ENCODE peak calls at places on chromosomes 11 and 22, in six cellular contexts. One of them, this sample, is unnamed.

GRCh38 chr11:114102993-114103896 is 43.7 kb downstream of the ZBTB16 start:
- DNase-seq in WTC11: no peak
- DNase-seq in GM12878: no peak
- DNase-seq in HepG2: peak
- DNase-seq in K562: no peak
- DNase-seq in H1: no peak
- DNase-seq in this sample: no peak

GRCh38 chr11:23988381-23989006 is 508.4 kb upstream of the LUZP2 start:
- DNase-seq in WTC11: no peak
- DNase-seq in GM12878: no peak
- DNase-seq in HepG2: peak
- DNase-seq in K562: no peak
- DNase-seq in H1: no peak
- DNase-seq in this sample: no peak

GRCh38 chr11:75051043-75051442 is 45.6 kb downstream of the OR2AT4 start:
- DNase-seq in WTC11: no peak
- DNase-seq in GM12878: no peak
- DNase-seq in HepG2: no peak
- DNase-seq in K562: no peak
- DNase-seq in H1: peak
- DNase-seq in this sample: no peak

GRCh38 chr11:67375320-67376021 is 2.1 kb upstream of the CLCF1 start:
- DNase-seq in WTC11: no peak
- DNase-seq in GM12878: no peak
- DNase-seq in HepG2: no peak
- DNase-seq in K562: no peak
- DNase-seq in H1: peak
- DNase-seq in this sample: no peak

GRCh38 chr11:106152013-106152412 is 74.6 kb downstream of the AASDHPPT start:
- DNase-seq in WTC11: no peak
- DNase-seq in GM12878: no peak
- DNase-seq in HepG2: no peak
- DNase-seq in K562: no peak
- DNase-seq in H1: no peak
- DNase-seq in this sample: no peak

GRCh38 chr11:44424841-44425240 is 114.9 kb upstream of the ALX4 start:
- DNase-seq in WTC11: no peak
- DNase-seq in GM12878: no peak
- DNase-seq in HepG2: no peak
- DNase-seq in K562: no peak
- DNase-seq in H1: no peak
- DNase-seq in this sample: no peak

GRCh38 chr11:11973361-11973800 is 35.0 kb downstream of the DKK3 start:
- DNase-seq in WTC11: no peak
- DNase-seq in GM12878: no peak
- DNase-seq in HepG2: no peak
- DNase-seq in K562: no peak
- DNase-seq in H1: peak
- DNase-seq in this sample: no peak

GRCh38 chr11:93054881-93055280 is 85.4 kb downstream of the MTNR1B start:
- DNase-seq in WTC11: no peak
- DNase-seq in GM12878: no peak
- DNase-seq in HepG2: peak
- DNase-seq in K562: no peak
- DNase-seq in H1: no peak
- DNase-seq in this sample: peak

GRCh38 chr11:11179239-11179638 is 173.8 kb downstream of the CSNK2A3 start:
- DNase-seq in WTC11: no peak
- DNase-seq in GM12878: no peak
- DNase-seq in HepG2: no peak
- DNase-seq in K562: no peak
- DNase-seq in H1: no peak
- DNase-seq in this sample: peak

GRCh38 chr11:12841946-12842630 is 167.0 kb upstream of the RASSF10 start:
- DNase-seq in WTC11: no peak
- DNase-seq in GM12878: no peak
- DNase-seq in HepG2: no peak
- DNase-seq in K562: peak
- DNase-seq in H1: no peak
- DNase-seq in this sample: no peak

GRCh38 chr11:89182773-89183172 is 5.1 kb downstream of the TYR start:
- DNase-seq in WTC11: no peak
- DNase-seq in GM12878: no peak
- DNase-seq in HepG2: no peak
- DNase-seq in K562: no peak
- DNase-seq in H1: no peak
- DNase-seq in this sample: no peak

GRCh38 chr11:47269829-47270305 is at the start of gene MADD:
- DNase-seq in WTC11: peak
- DNase-seq in GM12878: peak
- DNase-seq in HepG2: peak
- DNase-seq in K562: peak
- DNase-seq in H1: no peak
- DNase-seq in this sample: peak

GRCh38 chr11:120031156-120031555 is 106.8 kb downstream of the TRIM29 start:
- DNase-seq in WTC11: no peak
- DNase-seq in GM12878: no peak
- DNase-seq in HepG2: no peak
- DNase-seq in K562: no peak
- DNase-seq in H1: no peak
- DNase-seq in this sample: no peak

DNA sequence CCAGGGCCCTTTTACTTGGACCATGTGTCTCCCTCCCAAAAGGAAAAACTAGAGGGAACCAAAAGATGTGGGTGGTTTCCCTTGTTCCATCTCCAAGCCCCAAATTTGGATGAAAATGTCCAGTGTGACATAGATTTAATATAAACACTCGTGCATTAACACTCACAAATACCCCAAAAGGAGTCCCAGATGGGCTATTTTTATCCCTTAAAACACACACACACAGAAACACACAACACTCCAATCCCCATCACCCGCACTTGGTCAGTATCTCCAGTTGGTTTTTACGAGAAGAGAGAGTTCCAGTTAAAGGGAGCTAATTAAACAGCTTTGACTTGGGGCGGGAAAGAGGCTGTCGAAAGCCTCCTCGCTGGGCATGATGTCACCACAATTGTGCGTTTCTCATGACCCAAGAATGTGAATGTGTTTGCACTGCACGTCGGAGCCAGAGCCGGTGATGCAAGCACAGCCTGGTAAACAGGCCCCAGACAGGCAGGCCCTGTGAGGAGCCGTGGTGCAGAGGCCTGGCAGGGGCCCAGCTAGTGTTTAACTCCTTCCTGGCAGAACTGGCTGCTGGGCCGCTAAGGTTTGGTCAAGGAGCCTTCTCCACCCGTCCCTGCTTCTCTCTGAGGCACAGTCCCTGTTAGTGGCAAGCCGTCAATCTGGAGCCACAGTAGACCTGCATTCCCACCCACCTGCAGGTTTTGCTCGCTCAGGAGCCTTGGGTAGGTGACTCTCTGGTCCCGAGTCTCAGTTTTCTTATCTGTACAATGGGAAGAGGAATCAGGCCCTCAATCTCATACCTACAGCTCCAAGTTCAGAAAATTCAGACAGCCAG is 25.6 kb upstream of the SMTN start:
- DNase-seq in WTC11: peak
- DNase-seq in GM12878: no peak
- DNase-seq in HepG2: peak
- DNase-seq in K562: no peak
- DNase-seq in H1: no peak
- DNase-seq in this sample: no peak
- TF ChIP-seq ATF3 in WTC11: no peak
- TF ChIP-seq ATF3 in GM12878: no peak
- TF ChIP-seq ATF3 in HepG2: peak
- TF ChIP-seq ATF3 in K562: no peak
- TF ChIP-seq ATF3 in H1: peak
- TF ChIP-seq ATF3 in this sample: peak

GRCh38 chr11:126969865-126970479 is 30.6 kb downstream of the KIRREL3 start:
- DNase-seq in WTC11: peak
- DNase-seq in GM12878: no peak
- DNase-seq in HepG2: no peak
- DNase-seq in K562: no peak
- DNase-seq in H1: no peak
- DNase-seq in this sample: no peak

GRCh38 chr11:126971305-126971704 is 29.3 kb downstream of the KIRREL3 start:
- DNase-seq in WTC11: no peak
- DNase-seq in GM12878: no peak
- DNase-seq in HepG2: no peak
- DNase-seq in K562: no peak
- DNase-seq in H1: no peak
- DNase-seq in this sample: no peak

GRCh38 chr11:126968915-126969314 is 31.7 kb downstream of the KIRREL3 start:
- DNase-seq in WTC11: peak
- DNase-seq in GM12878: no peak
- DNase-seq in HepG2: no peak
- DNase-seq in K562: no peak
- DNase-seq in H1: peak
- DNase-seq in this sample: no peak

GRCh38 chr11:126978155-126978554 is 22.4 kb downstream of the KIRREL3 start:
- DNase-seq in WTC11: peak
- DNase-seq in GM12878: no peak
- DNase-seq in HepG2: no peak
- DNase-seq in K562: no peak
- DNase-seq in H1: no peak
- DNase-seq in this sample: no peak

GRCh38 chr11:126973051-126973450 is 27.5 kb downstream of the KIRREL3 start:
- DNase-seq in WTC11: no peak
- DNase-seq in GM12878: no peak
- DNase-seq in HepG2: no peak
- DNase-seq in K562: no peak
- DNase-seq in H1: no peak
- DNase-seq in this sample: no peak
- TF ChIP-seq SP1 in WTC11: no peak
- TF ChIP-seq SP1 in GM12878: no peak
- TF ChIP-seq SP1 in HepG2: no peak
- TF ChIP-seq SP1 in K562: no peak
- TF ChIP-seq SP1 in H1: no peak
- TF ChIP-seq SP1 in this sample: no peak

DNA sequence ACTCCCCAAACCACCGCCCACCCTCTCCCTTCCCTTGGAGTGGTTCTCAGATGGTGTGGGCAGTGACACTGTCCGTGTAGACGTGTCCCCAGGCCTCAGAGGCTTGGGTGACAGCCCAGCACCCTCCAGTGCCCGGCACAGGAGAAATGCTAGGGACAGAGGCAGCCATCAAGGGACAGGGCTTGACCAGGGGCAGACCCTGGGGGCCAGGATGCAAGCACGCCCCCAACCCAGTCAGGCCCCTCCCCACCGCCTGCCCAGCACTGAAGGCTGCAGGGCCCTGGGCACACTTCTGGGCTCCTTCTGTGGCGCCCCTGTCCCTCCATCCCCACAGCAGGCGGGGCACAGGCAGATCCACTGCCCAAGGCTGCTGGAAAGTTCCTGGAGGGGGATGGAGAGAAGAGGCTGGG is 11.1 kb downstream of the IGF2 start:
- DNase-seq in WTC11: no peak
- DNase-seq in GM12878: no peak
- DNase-seq in HepG2: no peak
- DNase-seq in K562: no peak
- DNase-seq in H1: no peak
- DNase-seq in this sample: no peak
- TF ChIP-seq ATF3 in WTC11: no peak
- TF ChIP-seq ATF3 in GM12878: no peak
- TF ChIP-seq ATF3 in HepG2: no peak
- TF ChIP-seq ATF3 in K562: no peak
- TF ChIP-seq ATF3 in H1: no peak
- TF ChIP-seq ATF3 in this sample: no peak

DNA sequence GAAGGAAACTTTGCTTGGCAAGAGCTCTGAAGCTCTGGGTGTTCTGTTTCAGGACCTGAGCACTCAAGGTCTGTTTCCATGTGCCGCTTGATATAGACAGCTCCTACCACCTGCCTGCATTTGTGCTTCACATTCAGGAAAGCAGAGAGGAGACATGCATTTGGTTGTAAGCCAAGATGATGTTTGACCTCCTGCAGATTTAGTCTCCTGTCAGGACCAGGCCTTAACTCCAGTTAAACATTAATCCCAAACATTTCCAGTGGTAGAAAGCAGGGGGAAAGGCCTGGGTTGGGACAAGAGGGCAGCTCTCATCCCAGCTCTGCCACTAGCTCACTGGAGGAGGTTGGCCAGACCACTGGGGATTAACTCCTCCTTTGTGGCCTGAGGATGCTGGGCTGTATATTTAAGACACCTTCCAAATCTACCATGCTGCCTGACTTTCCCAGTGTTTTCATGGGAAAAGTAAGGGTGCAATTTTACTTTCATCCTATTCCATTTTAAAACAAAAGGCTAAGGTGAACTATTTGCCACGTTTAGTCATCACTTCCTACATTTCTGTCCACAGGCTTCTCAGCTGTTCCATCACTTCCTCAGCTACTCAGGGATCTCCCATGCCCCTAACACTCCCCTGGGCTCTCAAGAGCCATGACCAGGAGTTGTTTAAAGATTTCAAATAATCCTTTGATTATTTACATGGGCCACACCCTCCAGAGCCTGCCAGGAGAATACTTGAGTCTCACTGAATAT is 80.9 kb downstream of the INSC start:
- DNase-seq in WTC11: no peak
- DNase-seq in GM12878: no peak
- DNase-seq in HepG2: peak
- DNase-seq in K562: no peak
- DNase-seq in H1: peak
- DNase-seq in this sample: no peak
- TF ChIP-seq SP1 in WTC11: no peak
- TF ChIP-seq SP1 in GM12878: no peak
- TF ChIP-seq SP1 in HepG2: no peak
- TF ChIP-seq SP1 in K562: no peak
- TF ChIP-seq SP1 in H1: no peak
- TF ChIP-seq SP1 in this sample: no peak

GRCh38 chr22:40834628-40835027 is 15.5 kb upstream of the SLC25A17 start:
- DNase-seq in WTC11: no peak
- DNase-seq in GM12878: no peak
- DNase-seq in HepG2: no peak
- DNase-seq in K562: no peak
- DNase-seq in H1: no peak
- DNase-seq in this sample: no peak

GRCh38 chr22:40838486-40838885 is 18.0 kb downstream of the ST13 start:
- DNase-seq in WTC11: no peak
- DNase-seq in GM12878: no peak
- DNase-seq in HepG2: no peak
- DNase-seq in K562: no peak
- DNase-seq in H1: no peak
- DNase-seq in this sample: no peak
- TF ChIP-seq ATF3 in WTC11: no peak
- TF ChIP-seq ATF3 in GM12878: no peak
- TF ChIP-seq ATF3 in HepG2: no peak
- TF ChIP-seq ATF3 in K562: no peak
- TF ChIP-seq ATF3 in H1: no peak
- TF ChIP-seq ATF3 in this sample: no peak

DNA sequence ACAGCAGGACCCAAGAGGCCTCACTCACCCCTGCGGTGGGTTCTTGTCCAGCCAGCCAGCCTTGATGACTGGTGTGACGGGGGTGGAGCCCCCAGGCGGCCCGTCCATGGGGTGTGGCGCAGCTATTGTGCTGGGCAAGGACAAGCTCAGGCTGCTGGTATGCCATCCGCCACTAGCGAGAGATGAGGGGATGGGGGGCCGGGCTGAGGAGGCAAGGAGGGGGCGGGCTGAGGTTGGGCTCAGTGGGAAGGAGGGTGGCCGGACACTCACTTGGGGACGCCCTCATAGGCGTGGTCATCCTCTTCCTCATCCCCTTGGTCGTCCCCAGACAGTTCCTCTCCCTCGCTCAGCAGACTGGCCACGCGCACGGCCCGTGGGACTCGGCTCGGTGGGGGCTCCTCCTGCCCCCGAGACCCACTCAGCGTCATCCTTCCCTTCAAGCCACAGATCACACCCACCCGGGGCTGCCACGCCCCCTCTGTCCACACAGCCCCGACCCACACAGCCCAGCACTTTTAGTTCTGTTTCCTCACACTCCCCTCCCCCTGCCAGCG is 38.0 kb upstream of the PDE2A start:
- DNase-seq in WTC11: no peak
- DNase-seq in GM12878: no peak
- DNase-seq in HepG2: no peak
- DNase-seq in K562: no peak
- DNase-seq in H1: no peak
- DNase-seq in this sample: no peak
- TF ChIP-seq SP1 in WTC11: no peak
- TF ChIP-seq SP1 in GM12878: no peak
- TF ChIP-seq SP1 in HepG2: no peak
- TF ChIP-seq SP1 in K562: no peak
- TF ChIP-seq SP1 in H1: no peak
- TF ChIP-seq SP1 in this sample: no peak